ENCODE peak calls at places on chromosomes 12 and 14, in seven cellular contexts. F is T-helper 2 cell; V is AML-193; X is trophoblast cell; T is substantia nigra; M is OCI-LY7; Q is activated naive CD8-positive, alpha-beta T cell treated with anti-CD3 and anti-CD28 coated beads, Interleukin-2, amount 50 U/mL, for 24 hours. A is an unnamed sample.

GRCh38 chr12:44462729-44463128 is 413.4 kb downstream of the NELL2 start:
- DNase-seq in F (no peak), V (no peak), X (no peak), T (no peak), M (no peak), Q (no peak), A (no peak)

GRCh38 chr12:68403711-68404110 is 71.5 kb upstream of the MDM1 start:
- DNase-seq in F (no peak), V (no peak), X (no peak), T (no peak), M (no peak), Q (no peak), A (no peak)

GRCh38 chr12:124379379-124379937 is 84.6 kb downstream of the RFLNA start:
- DNase-seq in F (no peak), V (no peak), X (no peak), T (no peak), M (no peak), Q (no peak), A (no peak)

GRCh38 chr14:81485372-81485771 is 48.3 kb downstream of the SEL1L start:
- DNase-seq in F (no peak), V (no peak), X (no peak), T (no peak), M (no peak), Q (no peak), A (no peak)

GRCh38 chr14:22464422-22465142 is 124.4 kb downstream of the DAD1 start:
- DNase-seq in F (no peak), V (no peak), X (no peak), T (no peak), M (no peak), Q (no peak), A (no peak)

GRCh38 chr12:47509398-47509851 is 196.4 kb downstream of the RPAP3 start:
- DNase-seq in F (no peak), V (no peak), X (no peak), T (no peak), M (no peak), Q (no peak), A (no peak)

GRCh38 chr14:103930051-103930604 is 1.9 kb downstream of the TDRD9 start:
- DNase-seq in F (no peak), V (no peak), X (no peak), T (no peak), M (no peak), Q (no peak), A (no peak)

GRCh38 chr14:24065408-24065807 is 6.0 kb upstream of the CPNE6 start:
- DNase-seq in F (no peak), V (no peak), X (no peak), T (no peak), M (no peak), Q (no peak), A (no peak)

GRCh38 chr12:15699886-15700285 is 89.3 kb downstream of the EPS8 start:
- DNase-seq in F (no peak), V (no peak), X (no peak), T (no peak), M (no peak), Q (no peak), A (no peak)

GRCh38 chr14:102583726-102584125 is 8.7 kb upstream of the RCOR1 start:
- DNase-seq in F (no peak), V (no peak), X (peak), T (no peak), M (no peak), Q (no peak), A (no peak)

GRCh38 chr12:34219046-34219770 is 196.9 kb downstream of the ALG10 start:
- DNase-seq in F (no peak), V (no peak), X (no peak), T (no peak), M (no peak), Q (no peak), A (no peak)

GRCh38 chr12:72574138-72574537 is 302.0 kb downstream of the TRHDE start:
- DNase-seq in F (no peak), V (no peak), X (no peak), T (no peak), M (no peak), Q (no peak), A (no peak)

A was measured in type B pancreatic cell.